ENCODE peak calls at places on chromosomes 12 and 14, in ten cellular contexts. One of them, this sample, is unnamed. For H3K4me1, the result is how much of the 10 kb centered on the place peaks cover.

GRCh38 chr14:100842799-100843198 is 16.9 kb downstream of the MEG3 start:
- DNase-seq in neural progenitor cell: no peak
- DNase-seq in astrocyte: peak
- DNase-seq in hepatocyte: peak
- DNase-seq in mucosa of descending colon: no peak
- DNase-seq in psoas muscle: no peak
- DNase-seq in transverse colon: no peak
- DNase-seq in cardiac muscle cell: no peak
- DNase-seq in stomach: no peak
- DNase-seq in K562: no peak
- DNase-seq in this sample: no peak

GRCh38 chr12:49627752-49628360 is 4.5 kb downstream of the PRPF40B start:
- DNase-seq in neural progenitor cell: no peak
- DNase-seq in astrocyte: peak
- DNase-seq in hepatocyte: no peak
- DNase-seq in mucosa of descending colon: no peak
- DNase-seq in psoas muscle: no peak
- DNase-seq in transverse colon: no peak
- DNase-seq in cardiac muscle cell: no peak
- DNase-seq in stomach: no peak
- DNase-seq in K562: no peak
- DNase-seq in this sample: no peak

GRCh38 chr14:100020623-100021022 is 44.6 kb upstream of the EVL start:
- DNase-seq in neural progenitor cell: no peak
- DNase-seq in astrocyte: no peak
- DNase-seq in hepatocyte: no peak
- DNase-seq in mucosa of descending colon: no peak
- DNase-seq in psoas muscle: no peak
- DNase-seq in transverse colon: no peak
- DNase-seq in cardiac muscle cell: no peak
- DNase-seq in stomach: no peak
- DNase-seq in K562: no peak
- DNase-seq in this sample: no peak

GRCh38 chr14:55701638-55702037 is 121.6 kb downstream of the KTN1 start:
- DNase-seq in neural progenitor cell: no peak
- DNase-seq in astrocyte: peak
- DNase-seq in hepatocyte: no peak
- DNase-seq in mucosa of descending colon: no peak
- DNase-seq in psoas muscle: no peak
- DNase-seq in transverse colon: no peak
- DNase-seq in cardiac muscle cell: no peak
- DNase-seq in stomach: no peak
- DNase-seq in K562: no peak
- DNase-seq in this sample: no peak

GRCh38 chr12:89236748-89237428 is 115.4 kb downstream of the DUSP6 start:
- DNase-seq in neural progenitor cell: no peak
- DNase-seq in astrocyte: peak
- DNase-seq in hepatocyte: no peak
- DNase-seq in mucosa of descending colon: no peak
- DNase-seq in psoas muscle: no peak
- DNase-seq in transverse colon: no peak
- DNase-seq in cardiac muscle cell: no peak
- DNase-seq in stomach: no peak
- DNase-seq in K562: no peak
- DNase-seq in this sample: no peak

GRCh38 chr12:47216150-47216677 is 136.5 kb upstream of the AMIGO2 start:
- DNase-seq in neural progenitor cell: no peak
- DNase-seq in astrocyte: no peak
- DNase-seq in hepatocyte: no peak
- DNase-seq in mucosa of descending colon: no peak
- DNase-seq in psoas muscle: no peak
- DNase-seq in transverse colon: peak
- DNase-seq in cardiac muscle cell: no peak
- DNase-seq in stomach: no peak
- DNase-seq in K562: no peak
- DNase-seq in this sample: no peak

GRCh38 chr14:61438497-61438859 is 117.1 kb downstream of the PRKCH start:
- DNase-seq in neural progenitor cell: no peak
- DNase-seq in astrocyte: no peak
- DNase-seq in hepatocyte: no peak
- DNase-seq in mucosa of descending colon: no peak
- DNase-seq in psoas muscle: no peak
- DNase-seq in transverse colon: no peak
- DNase-seq in cardiac muscle cell: no peak
- DNase-seq in stomach: no peak
- DNase-seq in K562: no peak
- DNase-seq in this sample: no peak

GRCh38 chr12:122471324-122472226 is 29.2 kb downstream of the ZCCHC8 start:
- DNase-seq in neural progenitor cell: peak
- DNase-seq in astrocyte: peak
- DNase-seq in hepatocyte: peak
- DNase-seq in mucosa of descending colon: no peak
- DNase-seq in psoas muscle: no peak
- DNase-seq in transverse colon: no peak
- DNase-seq in cardiac muscle cell: peak
- DNase-seq in stomach: peak
- DNase-seq in K562: peak
- DNase-seq in this sample: no peak

GRCh38 chr12:127362121-127362520 is 904.8 kb upstream of the TMEM132C start:
- DNase-seq in neural progenitor cell: no peak
- DNase-seq in astrocyte: no peak
- DNase-seq in hepatocyte: no peak
- DNase-seq in mucosa of descending colon: no peak
- DNase-seq in psoas muscle: no peak
- DNase-seq in transverse colon: no peak
- DNase-seq in cardiac muscle cell: no peak
- DNase-seq in stomach: no peak
- DNase-seq in K562: no peak
- DNase-seq in this sample: no peak

GRCh38 chr12:45065125-45065626 is 14.3 kb upstream of the DBX2 start:
- DNase-seq in neural progenitor cell: no peak
- DNase-seq in astrocyte: no peak
- DNase-seq in hepatocyte: no peak
- DNase-seq in mucosa of descending colon: no peak
- DNase-seq in psoas muscle: no peak
- DNase-seq in transverse colon: no peak
- DNase-seq in cardiac muscle cell: no peak
- DNase-seq in stomach: no peak
- DNase-seq in K562: no peak
- DNase-seq in this sample: no peak

GRCh38 chr14:34817768-34818167 is 57.4 kb downstream of the BAZ1A start:
- DNase-seq in neural progenitor cell: no peak
- DNase-seq in astrocyte: no peak
- DNase-seq in hepatocyte: no peak
- DNase-seq in mucosa of descending colon: no peak
- DNase-seq in psoas muscle: no peak
- DNase-seq in transverse colon: no peak
- DNase-seq in cardiac muscle cell: no peak
- DNase-seq in stomach: no peak
- DNase-seq in K562: no peak
- DNase-seq in this sample: no peak

GRCh38 chr14:61475316-61475715 is 153.9 kb downstream of the PRKCH start:
- DNase-seq in neural progenitor cell: peak
- DNase-seq in astrocyte: peak
- DNase-seq in hepatocyte: peak
- DNase-seq in mucosa of descending colon: no peak
- DNase-seq in psoas muscle: no peak
- DNase-seq in transverse colon: no peak
- DNase-seq in cardiac muscle cell: peak
- DNase-seq in stomach: no peak
- DNase-seq in K562: peak
- DNase-seq in this sample: no peak

GRCh38 chr14:106694638-106695393 is 1168.4 kb downstream of the TMEM121 start:
- DNase-seq in neural progenitor cell: no peak
- DNase-seq in astrocyte: no peak
- DNase-seq in hepatocyte: no peak
- DNase-seq in mucosa of descending colon: peak
- DNase-seq in psoas muscle: peak
- DNase-seq in transverse colon: peak
- DNase-seq in cardiac muscle cell: no peak
- DNase-seq in stomach: no peak
- DNase-seq in K562: no peak
- DNase-seq in this sample: no peak

GRCh38 chr14:92683041-92683440 is 65.4 kb downstream of the LGMN start:
- DNase-seq in neural progenitor cell: no peak
- DNase-seq in astrocyte: no peak
- DNase-seq in hepatocyte: no peak
- DNase-seq in mucosa of descending colon: no peak
- DNase-seq in psoas muscle: no peak
- DNase-seq in transverse colon: no peak
- DNase-seq in cardiac muscle cell: no peak
- DNase-seq in stomach: no peak
- DNase-seq in K562: no peak
- DNase-seq in this sample: no peak

GRCh38 chr14:71734076-71734475 is 198.2 kb upstream of the RGS6 start:
- DNase-seq in neural progenitor cell: no peak
- DNase-seq in astrocyte: no peak
- DNase-seq in hepatocyte: no peak
- DNase-seq in mucosa of descending colon: no peak
- DNase-seq in psoas muscle: no peak
- DNase-seq in transverse colon: no peak
- DNase-seq in cardiac muscle cell: no peak
- DNase-seq in stomach: no peak
- DNase-seq in K562: no peak
- DNase-seq in this sample: peak

GRCh38 chr14:71745072-71745471 is 187.2 kb upstream of the RGS6 start:
- DNase-seq in neural progenitor cell: no peak
- DNase-seq in astrocyte: no peak
- DNase-seq in hepatocyte: no peak
- DNase-seq in mucosa of descending colon: no peak
- DNase-seq in psoas muscle: no peak
- DNase-seq in transverse colon: no peak
- DNase-seq in cardiac muscle cell: no peak
- DNase-seq in stomach: no peak
- DNase-seq in K562: no peak
- DNase-seq in this sample: no peak

GRCh38 chr14:71742491-71742890 is 189.7 kb upstream of the RGS6 start:
- DNase-seq in neural progenitor cell: no peak
- DNase-seq in astrocyte: no peak
- DNase-seq in hepatocyte: no peak
- DNase-seq in mucosa of descending colon: no peak
- DNase-seq in psoas muscle: no peak
- DNase-seq in transverse colon: no peak
- DNase-seq in cardiac muscle cell: no peak
- DNase-seq in stomach: no peak
- DNase-seq in K562: no peak
- DNase-seq in this sample: no peak

DNA sequence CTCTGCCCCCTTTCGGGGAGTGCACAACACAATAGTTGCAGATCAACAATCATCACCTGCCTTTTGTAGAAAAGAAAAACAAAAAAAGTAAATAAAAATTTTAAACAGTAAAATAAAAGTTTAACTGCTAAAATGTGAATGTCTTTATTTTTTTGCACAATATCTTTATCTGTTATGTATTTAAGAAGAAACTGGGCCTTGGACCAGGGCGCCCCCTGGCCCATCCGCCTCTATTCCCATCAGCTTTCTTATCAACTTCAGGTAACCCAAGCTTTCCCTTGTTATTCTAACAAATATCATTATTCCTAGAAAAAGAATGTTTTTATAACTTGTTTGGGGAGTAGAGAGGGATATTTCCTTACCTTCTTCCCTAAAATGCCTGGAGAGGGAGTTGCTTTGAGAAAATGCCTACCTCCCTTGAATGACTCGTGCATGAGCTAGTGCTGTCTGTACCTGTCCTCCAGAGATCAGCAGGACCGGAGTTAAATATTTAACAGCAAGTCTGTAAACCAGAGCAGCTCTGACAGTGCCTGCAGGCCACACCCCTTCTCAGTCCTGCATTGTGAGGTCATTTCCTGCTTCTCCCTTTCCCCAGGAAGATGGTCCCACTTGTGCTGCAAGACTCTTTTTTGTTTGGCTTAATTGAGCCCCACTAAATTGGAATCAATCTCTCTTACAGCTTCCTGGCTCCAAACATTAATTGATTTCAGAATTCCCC is 192.8 kb upstream of the RGS6 start:
- DNase-seq in neural progenitor cell: no peak
- DNase-seq in astrocyte: no peak
- DNase-seq in hepatocyte: peak
- DNase-seq in mucosa of descending colon: peak
- DNase-seq in psoas muscle: no peak
- DNase-seq in transverse colon: peak
- DNase-seq in cardiac muscle cell: no peak
- DNase-seq in stomach: no peak
- DNase-seq in K562: no peak
- DNase-seq in this sample: no peak
- TF ChIP-seq CTCF in neural progenitor cell: no peak
- TF ChIP-seq CTCF in astrocyte: no peak
- TF ChIP-seq CTCF in hepatocyte: peak
- TF ChIP-seq CTCF in mucosa of descending colon: no peak
- TF ChIP-seq CTCF in psoas muscle: no peak
- TF ChIP-seq CTCF in transverse colon: no peak
- TF ChIP-seq CTCF in cardiac muscle cell: no peak
- TF ChIP-seq CTCF in stomach: no peak
- TF ChIP-seq CTCF in K562: no peak
- TF ChIP-seq CTCF in this sample: no peak

GRCh38 chr12:57896139-57896436 is 45.3 kb upstream of the ATP23 start:
- DNase-seq in neural progenitor cell: peak
- DNase-seq in astrocyte: no peak
- DNase-seq in hepatocyte: no peak
- DNase-seq in mucosa of descending colon: no peak
- DNase-seq in psoas muscle: no peak
- DNase-seq in transverse colon: no peak
- DNase-seq in cardiac muscle cell: peak
- DNase-seq in stomach: no peak
- DNase-seq in K562: no peak
- DNase-seq in this sample: no peak
- H3K4me3 ChIP-seq in neural progenitor cell: peak
- H3K4me3 ChIP-seq in astrocyte: peak
- H3K4me3 ChIP-seq in hepatocyte: peak
- H3K4me3 ChIP-seq in mucosa of descending colon: peak
- H3K4me3 ChIP-seq in psoas muscle: peak
- H3K4me3 ChIP-seq in transverse colon: peak
- H3K4me3 ChIP-seq in cardiac muscle cell: peak
- H3K4me3 ChIP-seq in stomach: peak
- H3K4me3 ChIP-seq in K562: no peak
- H3K4me3 ChIP-seq in this sample: peak

DNA sequence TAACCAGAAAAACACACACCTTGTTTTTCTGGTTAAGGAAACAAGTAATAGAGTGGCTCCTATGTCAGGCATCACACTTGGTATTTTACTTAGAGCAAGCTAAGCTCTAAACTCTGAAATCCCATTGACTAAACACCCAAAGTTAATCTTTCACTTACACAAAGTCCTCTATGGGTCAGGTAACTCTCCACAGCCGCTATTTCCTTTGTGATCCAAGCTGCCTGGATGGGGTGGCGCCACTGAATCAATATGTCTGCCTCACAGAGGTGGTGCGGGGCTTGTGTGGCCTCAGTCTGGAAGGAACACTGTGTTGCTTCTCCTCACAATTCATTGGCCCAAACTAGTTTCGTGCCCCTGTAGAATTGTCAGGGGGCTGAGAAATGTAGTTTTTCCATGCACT is 160.0 kb upstream of the E2F7 start:
- DNase-seq in neural progenitor cell: peak
- DNase-seq in astrocyte: no peak
- DNase-seq in hepatocyte: peak
- DNase-seq in mucosa of descending colon: no peak
- DNase-seq in psoas muscle: no peak
- DNase-seq in transverse colon: no peak
- DNase-seq in cardiac muscle cell: no peak
- DNase-seq in stomach: no peak
- DNase-seq in K562: no peak
- DNase-seq in this sample: no peak
- H3K4me1 ChIP-seq in neural progenitor cell: under half
- H3K4me1 ChIP-seq in astrocyte: under half
- H3K4me1 ChIP-seq in hepatocyte: under half
- H3K4me1 ChIP-seq in mucosa of descending colon: under half
- H3K4me1 ChIP-seq in psoas muscle: under half
- H3K4me1 ChIP-seq in transverse colon: under half
- H3K4me1 ChIP-seq in cardiac muscle cell: under half
- H3K4me1 ChIP-seq in stomach: under half
- H3K4me1 ChIP-seq in K562: under half
- H3K4me1 ChIP-seq in this sample: under half

GRCh38 chr12:124876171-124876570 is 12.5 kb upstream of the SCARB1 start:
- DNase-seq in neural progenitor cell: no peak
- DNase-seq in astrocyte: no peak
- DNase-seq in hepatocyte: no peak
- DNase-seq in mucosa of descending colon: no peak
- DNase-seq in psoas muscle: no peak
- DNase-seq in transverse colon: no peak
- DNase-seq in cardiac muscle cell: no peak
- DNase-seq in stomach: no peak
- DNase-seq in K562: no peak
- DNase-seq in this sample: no peak
- TF ChIP-seq CTCF in neural progenitor cell: no peak
- TF ChIP-seq CTCF in astrocyte: no peak
- TF ChIP-seq CTCF in hepatocyte: no peak
- TF ChIP-seq CTCF in mucosa of descending colon: no peak
- TF ChIP-seq CTCF in psoas muscle: no peak
- TF ChIP-seq CTCF in transverse colon: no peak
- TF ChIP-seq CTCF in cardiac muscle cell: no peak
- TF ChIP-seq CTCF in stomach: no peak
- TF ChIP-seq CTCF in K562: no peak
- TF ChIP-seq CTCF in this sample: no peak